ENCODE peak calls at places on chromosomes 2 and 18, in five cellular contexts. A, R, P, S and O are unnamed samples.

GRCh38 chr2:156065912-156066311 is 266.6 kb downstream of the NR4A2 start:
- DNase-seq in A (no peak), R (no peak), P (no peak), S (no peak), O (peak; percentile 22)

GRCh38 chr2:216615298-216616082 is 17.7 kb upstream of the IGFBP2 start:
- DNase-seq in A (no peak), R (no peak), P (no peak), S (no peak), O (no peak)

GRCh38 chr2:220033546-220033945 is 406.1 kb downstream of the SLC4A3 start:
- DNase-seq in A (no peak), R (no peak), P (peak; percentile 3), S (peak; percentile 15), O (no peak)

GRCh38 chr2:73187549-73187948 is 14.8 kb upstream of the NOTO start:
- DNase-seq in A (no peak), R (no peak), P (no peak), S (no peak), O (no peak)

GRCh38 chr2:68317971-68318685 is 1.6 kb downstream of the CNRIP1 start:
- DNase-seq in A (no peak), R (no peak), P (no peak), S (no peak), O (no peak)

GRCh38 chr2:184765048-184765881 is 166.9 kb downstream of the ZNF804A start:
- DNase-seq in A (no peak), R (no peak), P (no peak), S (peak; percentile 29), O (no peak)

GRCh38 chr2:38146302-38146916 is 70.5 kb upstream of the CYP1B1 start:
- DNase-seq in A (no peak), R (peak; percentile 50), P (peak; percentile 95), S (peak; percentile 94), O (peak; percentile 89)

GRCh38 chr18:73766915-73767314 is 380.7 kb downstream of the FBXO15 start:
- DNase-seq in A (no peak), R (no peak), P (no peak), S (no peak), O (no peak)

GRCh38 chr2:121611730-121612705 is 37.2 kb downstream of the CLASP1 start:
- DNase-seq in A (no peak), R (no peak), P (no peak), S (no peak), O (no peak)

GRCh38 chr18:79796016-79796415 is 1.7 kb upstream of the KCNG2 start:
- DNase-seq in A (no peak), R (no peak), P (no peak), S (no peak), O (no peak)

GRCh38 chr2:219876931-219877330 is 249.5 kb downstream of the SLC4A3 start:
- DNase-seq in A (no peak), R (no peak), P (no peak), S (no peak), O (peak; percentile 60)

GRCh38 chr18:74266161-74266560 is 25.6 kb downstream of the CYB5A start:
- DNase-seq in A (no peak), R (no peak), P (peak; percentile 67), S (peak; percentile 60), O (no peak)

GRCh38 chr2:172208881-172209325 is 106.2 kb upstream of the DLX2 start:
- DNase-seq in A (no peak), R (no peak), P (peak; percentile 79), S (peak; percentile 59), O (no peak)
- H3K4me2 ChIP-seq in A (no peak overlapping the region), R (no peak overlapping the region), P (peak overlapping the region; percentile 50), S (no peak overlapping the region), O (no peak overlapping the region)

GRCh38 chr2:127097471-127097765 is 9.5 kb downstream of the BIN1 start:
- DNase-seq in A (no peak), R (no peak), P (no peak), S (no peak), O (no peak)

GRCh38 chr2:127095784-127096183 is 11.2 kb downstream of the BIN1 start:
- DNase-seq in A (no peak), R (no peak), P (no peak), S (no peak), O (no peak)

GRCh38 chr2:127095367-127095641 is 11.7 kb downstream of the BIN1 start:
- DNase-seq in A (no peak), R (no peak), P (no peak), S (no peak), O (no peak)

GRCh38 chr2:127096718-127097470 is 10.1 kb downstream of the BIN1 start:
- DNase-seq in A (no peak), R (no peak), P (no peak), S (no peak), O (no peak)

GRCh38 chr2:127096280-127096679 is 10.7 kb downstream of the BIN1 start:
- DNase-seq in A (no peak), R (no peak), P (no peak), S (no peak), O (no peak)
- H3K4me1 ChIP-seq in A (peaks cover 35% of the 10 kb centered on the region), R (peaks cover 2% of the 10 kb centered on the region), P (peaks cover 26% of the 10 kb centered on the region), S (peaks cover 75% of the 10 kb centered on the region), O (no peaks in the 10 kb centered on the region)

GRCh38 chr2:30303094-30303493 is 71.8 kb downstream of the LBH start:
- DNase-seq in A (no peak), R (no peak), P (no peak), S (no peak), O (no peak)
- H2BK15ac ChIP-seq in A (no peak overlapping the region), R (no peak overlapping the region), P (peak overlapping the region; percentile 99), S (no peak overlapping the region), O (no peak overlapping the region)

DNA sequence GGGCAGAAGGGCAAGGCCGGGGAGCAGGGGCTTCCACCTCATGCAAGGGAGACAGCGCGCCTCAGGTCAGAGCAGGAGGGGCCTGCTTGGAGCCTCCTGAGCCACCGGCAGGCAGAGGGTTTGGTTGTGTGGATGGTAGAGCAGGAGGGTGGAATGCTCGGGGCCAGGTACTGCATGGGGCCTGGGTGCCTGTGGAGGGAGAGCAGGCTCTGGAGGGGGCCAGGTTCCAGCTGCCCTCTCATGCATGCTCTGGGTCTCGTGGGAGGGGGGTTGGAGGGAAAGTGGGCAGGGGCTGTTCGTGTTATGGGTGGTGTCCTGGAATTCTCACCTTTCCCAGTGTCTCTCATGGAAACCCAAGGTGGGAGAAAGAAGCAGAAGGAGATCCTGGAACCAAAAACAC is 3.2 kb upstream of the IL1R2 start:
- DNase-seq in A (no peak), R (no peak), P (no peak), S (no peak), O (no peak)
- H3K4me2 ChIP-seq in A (no peak overlapping the region), R (no peak overlapping the region), P (no peak overlapping the region), S (no peak overlapping the region), O (no peak overlapping the region)

GRCh38 chr2:23568257-23569190 is 183.5 kb downstream of the KLHL29 start:
- DNase-seq in A (no peak), R (no peak), P (no peak), S (no peak), O (no peak)

GRCh38 chr2:23565374-23565773 is 180.4 kb downstream of the KLHL29 start:
- DNase-seq in A (no peak), R (no peak), P (no peak), S (no peak), O (no peak)

GRCh38 chr2:23566236-23567142 is 181.5 kb downstream of the KLHL29 start:
- DNase-seq in A (no peak), R (peak; percentile 67), P (peak; percentile 32), S (peak; percentile 42), O (peak; percentile 76)

GRCh38 chr2:23565814-23566213 is 180.8 kb downstream of the KLHL29 start:
- DNase-seq in A (no peak), R (no peak), P (no peak), S (no peak), O (no peak)

DNA sequence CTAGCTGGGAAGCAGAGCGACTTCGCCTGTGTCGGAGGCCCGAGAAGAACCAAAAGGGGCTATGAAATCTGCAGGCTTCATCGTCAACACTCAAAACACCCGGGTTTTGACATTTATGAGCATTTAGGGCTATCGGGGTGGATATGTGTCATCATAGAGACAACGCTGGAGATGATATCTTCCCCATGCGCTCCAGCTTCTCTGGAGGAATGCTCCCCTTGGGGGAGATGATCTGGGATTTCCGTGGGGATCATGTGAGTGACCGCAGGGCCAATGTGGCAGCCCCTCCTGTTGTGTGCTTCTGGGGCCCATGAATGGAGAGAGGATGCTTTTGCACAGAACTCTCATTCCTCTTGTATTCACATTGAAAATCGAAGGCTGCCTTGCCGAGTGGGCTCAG is 182.4 kb downstream of the KLHL29 start:
- DNase-seq in A (no peak), R (no peak), P (no peak), S (no peak), O (no peak)
- H3K4me1 ChIP-seq in A (peaks cover 17% of the 10 kb centered on the region), R (peaks cover 9% of the 10 kb centered on the region), P (peaks cover 20% of the 10 kb centered on the region), S (peaks cover 33% of the 10 kb centered on the region), O (no peaks in the 10 kb centered on the region)

GRCh38 chr2:176427549-176427948 is 158.3 kb downstream of the MTX2 start:
- DNase-seq in A (no peak), R (no peak), P (no peak), S (no peak), O (no peak)

GRCh38 chr2:176423819-176424218 is 154.6 kb downstream of the MTX2 start:
- DNase-seq in A (no peak), R (no peak), P (no peak), S (no peak), O (no peak)

GRCh38 chr2:176421291-176422050 is 152.2 kb downstream of the MTX2 start:
- DNase-seq in A (no peak), R (no peak), P (peak; percentile 40), S (peak; percentile 27), O (no peak)

GRCh38 chr2:176428943-176429469 is 159.8 kb downstream of the MTX2 start:
- DNase-seq in A (no peak), R (no peak), P (no peak), S (no peak), O (no peak)

GRCh38 chr2:176424756-176425155 is 155.5 kb downstream of the MTX2 start:
- DNase-seq in A (no peak), R (no peak), P (no peak), S (no peak), O (no peak)
- H2BK15ac ChIP-seq in A (no peak overlapping the region), R (no peak overlapping the region), P (no peak overlapping the region), S (no peak overlapping the region), O (no peak overlapping the region)

GRCh38 chr2:45789317-45789716 is 137.8 kb downstream of the PRKCE start:
- DNase-seq in A (no peak), R (no peak), P (no peak), S (no peak), O (no peak)
- H3K4me2 ChIP-seq in A (no peak overlapping the region), R (no peak overlapping the region), P (no peak overlapping the region), S (no peak overlapping the region), O (no peak overlapping the region)

GRCh38 chr2:62217421-62217820 is 21.5 kb downstream of the B3GNT2 start:
- DNase-seq in A (no peak), R (no peak), P (no peak), S (no peak), O (no peak)
- H3K4me1 ChIP-seq in A (peaks cover 2% of the 10 kb centered on the region), R (peaks cover 3% of the 10 kb centered on the region), P (peaks cover 25% of the 10 kb centered on the region), S (peaks cover 17% of the 10 kb centered on the region), O (peaks cover 17% of the 10 kb centered on the region)